ENCODE peak calls at places on chromosomes 7 and 10, in ten cellular contexts. H is NCI-H1417; X is T-cell; P is IMR-90; R is Panc1; Q is epithelial cell of esophagus; F is NCI-H1105 treated with DMSO at 0.1 percent for 48 hours; G is stimulated activated CD4-positive, alpha-beta T cell treated with anti-CD3 and anti-CD28 coated beads, TNF-alpha, amount 100 ng/mL, for 24 hours; J is hepatocyte; L is GM23338. B is an unnamed sample.

GRCh38 chr10:69224862-69225657 is 4.9 kb downstream of the HKDC1 start:
- DNase-seq in H (no peak), X (no peak), P (no peak), R (no peak), Q (peak), F (no peak), G (no peak), J (no peak), L (no peak), B (no peak)

GRCh38 chr7:45138433-45139267 is 18.9 kb upstream of the RAMP3 start:
- DNase-seq in H (no peak), X (no peak), P (no peak), R (no peak), Q (peak), F (no peak), G (no peak), J (no peak), L (no peak), B (peak)

GRCh38 chr7:90759752-90760151 is 163.6 kb downstream of the CDK14 start:
- DNase-seq in H (no peak), X (no peak), P (no peak), R (no peak), Q (no peak), F (no peak), G (no peak), J (no peak), L (no peak), B (no peak)

GRCh38 chr7:157158400-157158799 is 19.7 kb downstream of the UBE3C start:
- DNase-seq in H (no peak), X (no peak), P (no peak), R (no peak), Q (peak), F (peak), G (no peak), J (no peak), L (no peak), B (no peak)

GRCh38 chr10:79069325-79070090 is 742 bp downstream of the ZMIZ1 start:
- DNase-seq in H (peak), X (peak), P (no peak), R (no peak), Q (peak), F (no peak), G (no peak), J (peak), L (peak), B (peak)

GRCh38 chr7:291302-292092 is 1.5 kb downstream of the FOXL3 start:
- DNase-seq in H (no peak), X (no peak), P (no peak), R (no peak), Q (no peak), F (no peak), G (no peak), J (no peak), L (no peak), B (no peak)

GRCh38 chr7:34327681-34328080 is 330.3 kb upstream of the NPSR1 start:
- DNase-seq in H (no peak), X (no peak), P (no peak), R (no peak), Q (peak), F (no peak), G (no peak), J (no peak), L (no peak), B (no peak)

GRCh38 chr10:35442006-35442405 is 105.7 kb downstream of the CCNY start:
- DNase-seq in H (no peak), X (no peak), P (peak), R (no peak), Q (no peak), F (no peak), G (no peak), J (no peak), L (no peak), B (no peak)

GRCh38 chr10:71371750-71372166 is 25.0 kb upstream of the CDH23 start:
- DNase-seq in H (no peak), X (no peak), P (no peak), R (no peak), Q (no peak), F (no peak), G (no peak), J (no peak), L (no peak), B (no peak)

GRCh38 chr10:43263551-43264323 is 3.1 kb downstream of the RASGEF1A start:
- DNase-seq in H (no peak), X (no peak), P (no peak), R (no peak), Q (no peak), F (no peak), G (no peak), J (no peak), L (peak), B (no peak)

GRCh38 chr10:60409202-60409601 is 19.5 kb upstream of the ANK3 start:
- DNase-seq in H (no peak), X (no peak), P (peak), R (no peak), Q (no peak), F (no peak), G (no peak), J (no peak), L (no peak), B (no peak)

GRCh38 chr10:983951-984705 is 4.1 kb upstream of the GTPBP4 start:
- DNase-seq in H (no peak), X (no peak), P (peak), R (no peak), Q (no peak), F (no peak), G (no peak), J (peak), L (no peak), B (no peak)

GRCh38 chr10:109892087-109892486 is 31.2 kb downstream of the XPNPEP1 start:
- DNase-seq in H (no peak), X (no peak), P (no peak), R (no peak), Q (no peak), F (no peak), G (no peak), J (no peak), L (no peak), B (peak)

GRCh38 chr7:24713039-24713793 is 44.0 kb downstream of the GSDME start:
- DNase-seq in H (no peak), X (no peak), P (no peak), R (no peak), Q (no peak), F (no peak), G (no peak), J (no peak), L (no peak), B (no peak)